ENCODE peak calls at places on chromosomes 16 and 17, in four cellular contexts. C, Q, T and I are unnamed samples.

GRCh38 chr16:9818702-9819101 is 363.5 kb downstream of the GRIN2A start:
- DNase-seq in C (no peak), T (no peak), Q (no peak), I (no peak)

GRCh38 chr17:5706835-5707234 is 122.5 kb upstream of the NLRP1 start:
- DNase-seq in C (peak), T (no peak), Q (no peak), I (no peak)

GRCh38 chr17:1460233-1460632 is 4.2 kb upstream of the CRK start:
- DNase-seq in T (no peak), C (peak), Q (peak), I (no peak)

GRCh38 chr17:76273435-76273921 is 8.3 kb downstream of the UBALD2 start:
- DNase-seq in C (no peak), T (no peak), Q (no peak), I (no peak)

GRCh38 chr17:59331929-59332889 is 754 bp downstream of the YPEL2 start:
- DNase-seq in T (peak), Q (peak), C (peak), I (peak)

GRCh38 chr17:80089762-80090161 is 11.6 kb upstream of the GAA start:
- DNase-seq in C (no peak), Q (no peak), T (no peak), I (no peak)

GRCh38 chr16:84618428-84619102 is 687 bp upstream of the COTL1 start:
- DNase-seq in Q (peak), T (no peak), C (no peak), I (no peak)

GRCh38 chr17:13513039-13513405 is 88.7 kb downstream of the HS3ST3A1 start:
- DNase-seq in T (no peak), C (no peak), Q (peak), I (no peak)

GRCh38 chr17:46720408-46720807 is 98.1 kb downstream of the WNT3 start:
- DNase-seq in Q (no peak), C (no peak), T (no peak), I (no peak)

GRCh38 chr16:51759999-51760398 is 608.9 kb upstream of the SALL1 start:
- DNase-seq in C (no peak), Q (no peak), T (no peak), I (no peak)

GRCh38 chr16:12257926-12258561 is 281.5 kb downstream of the SNX29 start:
- DNase-seq in Q (no peak), C (no peak), T (no peak), I (no peak)

GRCh38 chr17:31559647-31560501 is 168.4 kb downstream of the RAB11FIP4 start:
- DNase-seq in T (no peak), Q (peak), C (no peak), I (no peak)

GRCh38 chr17:50943575-50943933 is 77.4 kb upstream of the TOB1 start:
- DNase-seq in Q (no peak), T (no peak), C (no peak), I (no peak)

GRCh38 chr16:9665851-9666271 is 516.4 kb downstream of the GRIN2A start:
- DNase-seq in T (no peak), C (no peak), Q (no peak), I (no peak)

GRCh38 chr17:42072323-42073187 is 22.2 kb upstream of the C17orf113 start:
- DNase-seq in T (no peak), Q (no peak), C (no peak), I (no peak)

GRCh38 chr17:42010898-42011516 is 6.2 kb downstream of the DNAJC7 start:
- DNase-seq in C (no peak), Q (no peak), T (no peak), I (no peak)

GRCh38 chr17:50779747-50780363 is 12.5 kb upstream of the ANKRD40CL start:
- DNase-seq in T (peak), C (no peak), Q (no peak), I (no peak)

GRCh38 chr17:40451420-40451819 is 8.2 kb downstream of the IGFBP4 start:
- DNase-seq in C (peak), Q (peak), T (no peak), I (no peak)

GRCh38 chr17:382644-383533 is 30.3 kb upstream of the RPH3AL start:
- DNase-seq in T (no peak), Q (no peak), C (no peak), I (no peak)

GRCh38 chr16:3908951-3909437 is 28.5 kb upstream of the CREBBP start:
- DNase-seq in Q (no peak), T (no peak), C (no peak), I (no peak)

GRCh38 chr17:50029185-50029584 is 26.7 kb upstream of the ITGA3 start:
- DNase-seq in T (no peak), Q (no peak), C (no peak), I (no peak)

GRCh38 chr16:55056585-55057520 is 126.2 kb downstream of the IRX5 start:
- DNase-seq in C (no peak), T (no peak), Q (no peak), I (no peak)

GRCh38 chr16:19153876-19154275 is 14.2 kb upstream of the SYT17 start:
- DNase-seq in Q (no peak), C (no peak), T (no peak), I (no peak)

GRCh38 chr17:63451150-63451549 is 5.0 kb upstream of the CYB561 start:
- DNase-seq in T (no peak), C (no peak), Q (no peak), I (no peak)

GRCh38 chr17:45341389-45342158 is 24.8 kb upstream of the MAP3K14 start:
- DNase-seq in C (peak), T (no peak), Q (peak), I (peak)

GRCh38 chr17:44922136-44922535 is 6.8 kb upstream of the GFAP start:
- DNase-seq in C (no peak), T (no peak), Q (no peak), I (no peak)

GRCh38 chr17:50361561-50362480 is 11.2 kb downstream of the MRPL27 start:
- DNase-seq in C (peak), Q (no peak), T (peak), I (no peak)

GRCh38 chr17:44794699-44795413 is 35.2 kb downstream of the GJC1 start:
- DNase-seq in T (no peak), Q (no peak), C (no peak), I (no peak)

GRCh38 chr16:25010542-25010941 is 4.6 kb downstream of the ARHGAP17 start:
- DNase-seq in Q (no peak), T (no peak), C (no peak), I (no peak)

GRCh38 chr16:396605-397004 is 394 bp upstream of the NME4 start:
- DNase-seq in Q (peak), C (no peak), T (no peak), I (no peak)

GRCh38 chr17:9241371-9241712 is 220.0 kb downstream of the NTN1 start:
- DNase-seq in Q (peak), C (peak), T (no peak), I (no peak)

GRCh38 chr17:2517539-2517938 is 5.9 kb upstream of the METTL16 start:
- DNase-seq in T (no peak), Q (no peak), C (no peak), I (no peak)

GRCh38 chr17:65142247-65142646 is 5.1 kb downstream of the RGS9 start:
- DNase-seq in Q (no peak), C (no peak), T (no peak), I (no peak)

GRCh38 chr16:63287411-63287810 is 1251.2 kb upstream of the CDH8 start:
- DNase-seq in C (no peak), T (no peak), Q (no peak), I (no peak)

GRCh38 chr17:81967244-81967532 is 6.2 kb upstream of the NOTUM start:
- DNase-seq in C (no peak), Q (no peak), T (no peak), I (no peak)

GRCh38 chr17:1714488-1714979 is 4.4 kb upstream of the TLCD2 start:
- DNase-seq in C (peak), Q (peak), T (no peak), I (peak)

GRCh38 chr17:80621335-80622169 is 76.9 kb downstream of the RPTOR start:
- DNase-seq in C (no peak), T (no peak), Q (no peak), I (no peak)

GRCh38 chr17:28949185-28950016 is 1.9 kb downstream of the PHF12 start:
- DNase-seq in T (peak), Q (peak), C (peak), I (peak)

GRCh38 chr17:50328360-50328759 is 17.6 kb upstream of the XYLT2 start:
- DNase-seq in T (no peak), C (no peak), Q (no peak), I (no peak)

DNA sequence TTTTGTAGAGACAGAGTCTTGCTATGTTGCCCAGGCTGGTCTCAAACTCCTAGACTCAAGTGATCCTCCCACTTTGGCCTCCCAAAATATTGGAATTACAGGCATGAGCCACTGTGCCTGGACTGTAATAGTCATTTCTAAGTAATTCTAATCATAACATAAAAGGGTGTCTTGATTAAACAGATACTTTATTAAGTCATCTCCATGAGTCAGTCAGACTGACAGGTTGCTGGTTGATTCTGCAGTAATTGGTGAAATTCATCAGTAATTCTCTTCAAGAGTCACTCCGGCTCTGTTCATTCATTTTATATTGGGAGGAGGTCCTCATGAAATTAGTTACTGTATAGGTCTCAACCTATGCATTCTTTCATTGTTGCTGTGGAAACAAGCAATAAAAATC is 85.6 kb downstream of the SPECC1 start:
- DNase-seq in T (no peak), C (no peak), Q (no peak), I (no peak)
- H3K27ac ChIP-seq in T (no peak), C (peak), Q (no peak), I (no peak)

GRCh38 chr16:68785715-68786114 is 48.6 kb downstream of the CDH1 start:
- DNase-seq in C (no peak), T (no peak), Q (no peak), I (no peak)
- H3K4me3 ChIP-seq in C (no peak), T (no peak), Q (no peak), I (no peak)

DNA sequence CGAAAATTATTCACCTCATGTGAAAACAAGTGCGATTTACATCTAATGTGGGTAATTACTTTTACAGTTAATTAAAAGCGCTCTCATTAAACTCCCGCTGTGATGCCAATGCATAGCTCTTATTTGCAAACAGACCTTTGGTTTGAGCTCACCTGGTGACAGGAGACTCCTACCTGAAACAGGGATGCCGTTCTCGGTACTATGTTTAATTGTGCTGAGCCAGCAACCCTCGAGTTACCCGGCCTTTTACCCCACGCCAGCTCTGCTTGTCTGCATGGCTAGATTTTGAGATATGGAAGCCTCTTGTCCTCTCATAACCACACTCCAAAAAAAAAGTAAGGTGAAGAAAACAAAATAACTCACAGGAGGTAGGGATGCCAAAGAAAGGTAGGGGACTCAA is 690.4 kb upstream of the RBFOX1 start:
- DNase-seq in C (no peak), Q (no peak), T (no peak), I (no peak)
- H3K27ac ChIP-seq in C (no peak), Q (no peak), T (no peak), I (no peak)

DNA sequence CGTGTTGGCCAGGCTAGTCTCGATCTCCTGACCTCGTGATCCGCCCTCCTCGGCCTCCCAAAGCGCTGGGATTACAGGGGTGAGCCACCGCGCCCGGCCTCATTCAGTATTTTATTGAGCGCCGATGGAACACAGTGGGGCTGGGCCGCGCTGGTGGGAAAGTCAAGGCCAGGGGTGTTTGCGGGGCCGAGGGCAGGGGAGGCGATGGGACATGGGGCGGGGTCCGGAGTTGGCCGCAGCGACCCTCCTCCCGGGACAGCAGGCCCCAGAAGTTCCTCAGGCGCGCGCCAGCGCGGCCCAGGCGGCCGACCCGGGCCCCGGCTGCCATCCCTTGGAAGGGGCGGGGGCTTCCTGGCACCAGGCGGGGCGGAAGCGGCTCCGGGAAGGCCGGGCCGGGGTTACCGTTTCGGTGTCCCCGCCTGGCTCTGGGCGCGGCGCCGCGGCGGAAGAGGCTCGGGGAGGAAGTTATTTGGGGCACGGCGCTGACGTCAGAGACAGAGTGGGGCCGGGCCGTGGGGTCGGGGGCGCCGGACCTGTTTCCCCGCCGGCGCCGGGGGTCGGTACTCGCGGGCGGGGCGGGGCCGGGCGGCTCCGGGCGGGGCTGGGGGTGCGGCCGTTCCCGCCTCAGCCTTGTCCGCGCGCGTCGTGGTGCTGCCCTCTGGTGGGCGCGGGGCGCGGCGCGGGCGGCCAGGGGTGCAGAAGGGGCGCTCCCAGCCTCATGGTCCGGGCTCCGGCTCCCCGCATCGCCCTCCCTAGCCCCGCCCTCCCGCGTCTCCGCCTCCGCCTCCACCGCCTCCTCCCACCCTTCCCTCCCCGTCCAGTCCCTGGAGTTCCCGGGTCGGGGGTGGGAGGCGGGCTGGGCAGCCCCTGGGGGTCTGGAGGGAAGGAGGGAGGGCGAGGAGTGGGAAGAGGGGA is 952 bp upstream of the PRSS27 start:
- DNase-seq in C (peak), T (peak), Q (peak), I (no peak)
- H3K4me3 ChIP-seq in C (peak), T (peak), Q (peak), I (peak)

GRCh38 chr16:50267151-50267631 is 840 bp downstream of the ADCY7 start:
- DNase-seq in T (peak), Q (no peak), C (no peak), I (no peak)

GRCh38 chr16:50265716-50266336 is 525 bp upstream of the ADCY7 start:
- DNase-seq in C (no peak), Q (no peak), T (no peak), I (no peak)

GRCh38 chr16:50266337-50267091 is at the start of gene ADCY7:
- DNase-seq in Q (peak), C (peak), T (peak), I (no peak)

GRCh38 chr16:50263940-50264929 is 2.1 kb upstream of the ADCY7 start:
- DNase-seq in Q (no peak), T (no peak), C (no peak), I (no peak)

DNA sequence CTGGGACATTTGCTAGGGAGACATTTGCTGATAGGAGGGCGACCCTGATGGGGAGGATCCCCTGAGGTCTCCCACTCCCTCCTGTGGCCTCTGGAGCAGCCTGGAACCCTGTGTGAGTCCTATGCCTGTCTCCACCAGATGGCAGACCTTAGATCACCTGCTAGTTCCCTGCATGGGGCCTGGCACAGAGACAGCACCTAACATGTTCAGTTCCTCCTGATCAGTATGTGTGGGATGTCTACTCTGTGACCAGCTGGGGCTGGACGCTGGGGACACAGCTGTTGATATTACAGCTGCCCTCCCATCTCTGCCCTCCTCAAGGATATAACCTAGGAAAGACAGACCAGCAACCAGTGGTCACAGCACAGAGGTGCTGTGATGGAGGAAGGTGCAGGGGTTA is 1.1 kb upstream of the ADCY7 start:
- DNase-seq in Q (no peak), C (no peak), T (peak), I (no peak)
- H3K27ac ChIP-seq in Q (no peak), C (peak), T (peak), I (no peak)

GRCh38 chr17:77374170-77374936 is 233.6 kb downstream of the SEC14L1 start:
- DNase-seq in C (peak), Q (peak), T (peak), I (no peak)
- H3K4me3 ChIP-seq in C (peak), Q (peak), T (peak), I (peak)

GRCh38 chr17:7438656-7439460 is 454 bp upstream of the FGF11 start:
- DNase-seq in C (no peak), Q (no peak), T (peak), I (no peak)

GRCh38 chr17:7435676-7436555 is 681 bp downstream of the TMEM102 start:
- DNase-seq in Q (no peak), C (no peak), T (peak), I (no peak)

GRCh38 chr17:7438050-7438614 is 1.2 kb upstream of the FGF11 start:
- DNase-seq in C (peak), T (peak), Q (peak), I (no peak)

GRCh38 chr17:7437369-7437863 is 1.9 kb upstream of the FGF11 start:
- DNase-seq in Q (no peak), T (peak), C (no peak), I (no peak)

GRCh38 chr17:7436556-7437368 is 1.5 kb downstream of the TMEM102 start:
- DNase-seq in T (peak), C (peak), Q (peak), I (no peak)
- H3K27ac ChIP-seq in T (peak), C (peak), Q (peak), I (peak)